ENCODE peak calls at places on chromosome 4, in four cellular contexts. A, N, K and M are unnamed samples.

GRCh38 chr4:4446434-4446833 is 59.5 kb downstream of the NSG1 start:
- DNase-seq in K (no peak), N (no peak), A (no peak), M (no peak)

GRCh38 chr4:108024078-108024990 is 34.6 kb downstream of the HADH start:
- DNase-seq in A (no peak), K (no peak), N (no peak), M (no peak)

GRCh38 chr4:23922535-23923115 is 32.8 kb upstream of the PPARGC1A start:
- DNase-seq in A (no peak), N (no peak), K (no peak), M (no peak)

GRCh38 chr4:165207016-165207430 is 338 bp upstream of the KLHL2 start:
- DNase-seq in N (peak), A (peak), K (no peak), M (no peak)

GRCh38 chr4:75881476-75881875 is 20.8 kb downstream of the PPEF2 start:
- DNase-seq in A (no peak), N (no peak), K (no peak), M (no peak)

GRCh38 chr4:48543796-48544195 is 53.7 kb downstream of the ZAR1 start:
- DNase-seq in K (no peak), N (no peak), A (no peak), M (no peak)

GRCh38 chr4:31275906-31276305 is 555.7 kb downstream of the PCDH7 start:
- DNase-seq in N (no peak), A (no peak), K (no peak), M (no peak)

GRCh38 chr4:153204247-153205027 is at the start of gene TRIM2:
- DNase-seq in K (peak), N (peak), A (no peak), M (no peak)

GRCh38 chr4:8048856-8049686 is 109.4 kb upstream of the AFAP1 start:
- DNase-seq in K (no peak), A (no peak), N (no peak), M (no peak)

GRCh38 chr4:40916218-40916555 is 166.4 kb downstream of the NSUN7 start:
- DNase-seq in N (no peak), K (no peak), A (no peak), M (no peak)

GRCh38 chr4:73520821-73521220 is 39.3 kb downstream of the AFM start:
- DNase-seq in A (no peak), N (no peak), K (no peak), M (no peak)

GRCh38 chr4:62194342-62194741 is 994.2 kb downstream of the ADGRL3 start:
- DNase-seq in A (no peak), K (no peak), N (no peak), M (no peak)

GRCh38 chr4:164529486-164529885 is 224.4 kb upstream of the SMIM31 start:
- DNase-seq in K (no peak), N (no peak), A (no peak), M (no peak)

GRCh38 chr4:24963277-24963676 is 50.4 kb upstream of the CCDC149 start:
- DNase-seq in A (no peak), N (no peak), K (no peak), M (no peak)

GRCh38 chr4:82217986-82218715 is 155.6 kb downstream of the HNRNPD start:
- DNase-seq in K (no peak), A (no peak), N (no peak), M (no peak)

GRCh38 chr4:142160509-142160908 is 524.1 kb downstream of the IL15 start:
- DNase-seq in N (no peak), K (no peak), A (no peak), M (no peak)

GRCh38 chr4:100657187-100657586 is 139.4 kb upstream of the EMCN start:
- DNase-seq in N (no peak), K (no peak), A (no peak), M (no peak)

GRCh38 chr4:113222431-113222979 is 173.1 kb downstream of the ANK2 start:
- DNase-seq in N (no peak), K (no peak), A (no peak), M (no peak)

GRCh38 chr4:78876568-78877320 is 62.5 kb downstream of the PAQR3 start:
- DNase-seq in A (no peak), K (no peak), N (no peak), M (no peak)

GRCh38 chr4:8204576-8205227 is 5.6 kb downstream of the SH3TC1 start:
- DNase-seq in N (no peak), K (no peak), A (no peak), M (no peak)

GRCh38 chr4:163063891-163064290 is 102.8 kb downstream of the NAF1 start:
- DNase-seq in N (no peak), K (no peak), A (no peak), M (no peak)

GRCh38 chr4:76388160-76388908 is 32.6 kb downstream of the CCDC158 start:
- DNase-seq in N (no peak), A (no peak), K (no peak), M (no peak)

GRCh38 chr4:14888790-14889189 is 113.5 kb upstream of the CPEB2 start:
- DNase-seq in K (no peak), A (no peak), N (no peak), M (no peak)